ENCODE peak calls at places on chromosomes 4 and X, in ten cellular contexts. G is ovary; U is CD8-positive, alpha-beta memory T cell; I is endothelial cell of umbilical vein; W is astrocyte; S is psoas muscle; Z is stomach; F is GM23248; H is ascending aorta; M is brain microvascular endothelial cell. O is an unnamed sample. For H3K36me3, the result is how much of the 10 kb centered on the place peaks cover.

GRCh38 chrX:45710081-45710801 is 509.6 kb upstream of the DIPK2B start:
- DNase-seq in M (peak), U (no peak), Z (no peak), W (peak), H (no peak), S (no peak), G (no peak), F (peak), I (peak), O (no peak)

GRCh38 chr4:153509724-153510123 is 43.6 kb downstream of the TMEM131L start:
- DNase-seq in S (no peak), H (no peak), Z (no peak), U (no peak), G (no peak), W (no peak), F (no peak), M (no peak), I (no peak), O (peak)

GRCh38 chrX:20378291-20378920 is 111.7 kb upstream of the RPS6KA3 start:
- DNase-seq in Z (no peak), H (no peak), W (peak), I (no peak), M (peak), U (no peak), S (no peak), F (peak), G (no peak), O (peak)

GRCh38 chr4:124433500-124433899 is 279.0 kb downstream of the ANKRD50 start:
- DNase-seq in W (peak), M (peak), I (peak), G (no peak), U (no peak), Z (no peak), H (no peak), S (no peak), F (peak), O (no peak)

GRCh38 chr4:81723927-81724587 is 252.3 kb upstream of the RASGEF1B start:
- DNase-seq in W (no peak), G (peak), M (peak), S (no peak), Z (peak), F (no peak), H (no peak), I (no peak), U (peak), O (peak)

GRCh38 chr4:118265312-118266144 is 87.3 kb downstream of the PRSS12 start:
- DNase-seq in W (no peak), Z (peak), F (peak), M (no peak), G (no peak), H (no peak), I (no peak), S (no peak), U (peak), O (peak)

GRCh38 chr4:109298279-109299010 is 4.0 kb downstream of the COL25A1 start:
- DNase-seq in H (no peak), U (no peak), S (no peak), G (no peak), W (no peak), F (peak), Z (no peak), M (peak), I (peak), O (peak)

GRCh38 chr4:88291003-88291402 is 6.6 kb upstream of the PPM1K start:
- DNase-seq in I (no peak), U (no peak), Z (no peak), M (peak), G (peak), F (peak), W (peak), H (no peak), S (no peak), O (no peak)

GRCh38 chr4:123106741-123107140 is 184.3 kb upstream of the NUDT6 start:
- DNase-seq in U (no peak), Z (no peak), F (no peak), I (no peak), H (no peak), W (no peak), M (no peak), S (peak), G (no peak), O (no peak)

DNA sequence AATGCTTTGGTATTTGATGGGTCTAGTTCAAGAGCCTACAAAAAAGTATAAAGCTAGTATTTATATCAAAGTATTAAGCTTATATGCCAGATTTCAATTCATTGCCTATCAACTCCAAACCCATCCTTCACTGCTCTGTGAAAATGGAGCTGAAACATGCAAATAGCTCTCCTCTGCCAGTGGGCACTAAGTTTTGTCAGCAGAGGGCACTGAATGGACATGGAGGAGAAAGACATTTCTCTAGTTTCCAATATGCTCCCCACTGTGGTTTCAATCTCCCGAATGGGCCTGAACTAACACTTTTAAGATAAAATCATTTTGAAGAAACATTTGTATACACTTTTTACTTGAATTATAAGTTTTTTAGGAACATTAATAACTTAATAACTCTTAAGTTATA is 12.4 kb downstream of the PPID start:
- DNase-seq in F (peak), Z (no peak), S (no peak), G (no peak), H (no peak), U (no peak), W (peak), I (peak), M (no peak), O (no peak)
- H3K36me3 ChIP-seq in F (half or more), Z (half or more), S (under half), G (under half), H (half or more), U (under half), W (under half), I (under half), M (under half), O (under half)

GRCh38 chr4:103303011-103303410 is 104.9 kb upstream of the CENPE start:
- DNase-seq in M (no peak), W (no peak), H (no peak), F (no peak), Z (no peak), U (no peak), G (no peak), I (no peak), S (no peak), O (no peak)

GRCh38 chr4:103305355-103305754 is 107.2 kb upstream of the CENPE start:
- DNase-seq in G (no peak), W (no peak), F (no peak), I (no peak), S (no peak), Z (no peak), H (no peak), M (no peak), U (no peak), O (no peak)

GRCh38 chr4:103307479-103308042 is 109.4 kb upstream of the CENPE start:
- DNase-seq in F (no peak), Z (no peak), U (no peak), I (no peak), G (no peak), W (no peak), H (no peak), M (no peak), S (no peak), O (no peak)

GRCh38 chr4:103306870-103307345 is 108.8 kb upstream of the CENPE start:
- DNase-seq in Z (peak), I (no peak), M (no peak), W (no peak), S (no peak), H (no peak), U (no peak), F (peak), G (no peak), O (peak)
- H3K27ac ChIP-seq in Z (no peak), I (no peak), M (no peak), W (no peak), S (no peak), H (no peak), U (no peak), F (no peak), G (no peak), O (no peak)

DNA sequence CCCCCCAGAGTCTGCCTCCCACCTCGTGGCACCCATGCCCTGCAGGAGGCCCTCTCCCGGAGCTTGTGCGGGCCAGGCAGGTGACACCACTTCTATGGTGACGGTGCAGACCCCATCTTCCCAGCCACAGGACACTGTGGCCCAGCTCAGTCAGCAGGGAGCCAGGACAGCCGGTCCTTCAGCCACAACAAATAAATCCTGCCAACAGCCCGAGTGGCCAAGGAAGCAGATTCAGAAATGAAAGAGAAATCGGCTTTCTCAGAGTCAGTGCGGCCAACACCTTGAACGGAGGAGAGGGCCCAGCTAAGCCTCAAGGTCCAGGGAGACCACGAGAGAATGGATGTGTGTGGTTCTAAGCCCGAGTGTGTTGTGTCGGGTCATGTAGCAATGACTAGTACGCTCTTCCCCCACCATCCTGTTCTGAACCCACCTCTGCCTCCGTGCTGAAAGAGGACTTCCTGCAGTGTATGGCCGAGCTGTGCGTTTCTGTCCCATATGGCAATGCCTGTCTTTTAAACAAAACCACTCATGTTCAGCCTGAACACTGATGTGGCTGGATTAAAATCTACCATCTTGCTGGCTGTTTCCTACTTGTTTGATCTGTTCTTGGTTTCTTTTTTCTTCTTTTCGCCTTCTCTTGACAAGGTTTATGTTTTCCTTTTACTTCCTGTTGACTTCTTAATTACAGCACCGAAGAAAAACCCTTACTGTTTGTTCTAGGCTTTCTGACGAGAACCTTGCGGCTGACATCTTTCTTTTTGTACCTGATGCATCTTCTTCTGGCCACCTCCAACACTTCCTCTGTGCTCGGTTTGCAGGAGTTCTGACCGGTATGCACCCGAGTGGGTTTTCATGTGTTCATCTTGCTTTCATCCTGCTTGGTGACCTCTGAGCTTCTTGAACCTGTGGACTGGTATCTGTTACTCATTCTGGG is 53.1 kb downstream of the GAK start:
- DNase-seq in S (no peak), I (no peak), F (no peak), H (no peak), G (no peak), M (no peak), Z (no peak), W (no peak), U (peak), O (peak)
- H3K4me3 ChIP-seq in S (no peak), I (no peak), F (no peak), H (no peak), G (no peak), M (no peak), Z (no peak), W (no peak), U (peak), O (no peak)

GRCh38 chrX:152647978-152648377 is 10.3 kb downstream of the GABRQ start:
- DNase-seq in W (no peak), H (no peak), I (no peak), G (no peak), M (no peak), Z (no peak), S (no peak), U (no peak), F (no peak), O (no peak)

GRCh38 chrX:152656890-152657289 is 19.2 kb downstream of the GABRQ start:
- DNase-seq in W (no peak), U (no peak), G (no peak), F (no peak), M (no peak), H (no peak), I (no peak), S (no peak), Z (no peak), O (no peak)

GRCh38 chrX:152656087-152656486 is 18.4 kb downstream of the GABRQ start:
- DNase-seq in I (no peak), S (no peak), G (no peak), H (no peak), U (no peak), M (no peak), Z (no peak), F (no peak), W (no peak), O (no peak)

GRCh38 chrX:152652060-152652459 is 14.4 kb downstream of the GABRQ start:
- DNase-seq in G (no peak), F (no peak), Z (no peak), S (no peak), H (no peak), M (no peak), U (no peak), I (no peak), W (no peak), O (no peak)

GRCh38 chrX:152652467-152652866 is 14.8 kb downstream of the GABRQ start:
- DNase-seq in M (no peak), I (no peak), S (no peak), Z (no peak), H (no peak), F (no peak), U (no peak), W (no peak), G (no peak), O (no peak)
- H3K36me3 ChIP-seq in M (under half), I (under half), S (under half), Z (under half), H (under half), F (under half), U (under half), W (under half), G (under half), O (under half)

GRCh38 chr4:82784615-82785247 is 13.9 kb downstream of the SCD5 start:
- DNase-seq in I (peak), W (peak), U (no peak), G (no peak), F (peak), S (no peak), H (no peak), Z (no peak), M (peak), O (no peak)
- H3K27ac ChIP-seq in I (peak), W (peak), U (no peak), G (no peak), F (peak), S (no peak), H (no peak), Z (no peak), M (peak), O (peak)

GRCh38 chr4:17781831-17782287 is 438 bp upstream of the FAM184B start:
- DNase-seq in S (no peak), Z (no peak), H (no peak), U (no peak), M (no peak), W (no peak), G (no peak), I (no peak), F (peak), O (no peak)
- H3K4me3 ChIP-seq in S (peak), Z (peak), H (peak), U (no peak), M (peak), W (peak), G (no peak), I (peak), F (peak), O (no peak)

GRCh38 chrX:153562546-153562945 is 36.4 kb downstream of the CCNQ start:
- DNase-seq in F (no peak), U (no peak), W (no peak), M (no peak), I (no peak), H (no peak), G (no peak), S (no peak), Z (no peak), O (no peak)

GRCh38 chrX:153560466-153560865 is 38.5 kb downstream of the CCNQ start:
- DNase-seq in H (no peak), F (no peak), G (no peak), Z (no peak), I (no peak), M (no peak), W (no peak), S (no peak), U (no peak), O (no peak)

GRCh38 chrX:153564047-153564606 is 34.8 kb downstream of the CCNQ start:
- DNase-seq in W (no peak), F (no peak), I (no peak), U (no peak), G (no peak), M (no peak), H (no peak), S (peak), Z (no peak), O (no peak)

GRCh38 chrX:153560000-153560399 is 38.9 kb downstream of the CCNQ start:
- DNase-seq in I (no peak), S (no peak), W (no peak), Z (no peak), U (no peak), H (no peak), M (no peak), F (peak), G (no peak), O (no peak)

GRCh38 chrX:153561337-153561736 is 37.6 kb downstream of the CCNQ start:
- DNase-seq in U (no peak), Z (no peak), F (no peak), H (no peak), I (no peak), G (no peak), W (no peak), M (no peak), S (no peak), O (no peak)
- H3K36me3 ChIP-seq in U (under half), Z (under half), F (under half), H (under half), I (under half), G (under half), W (under half), M (under half), S (under half), O (under half)

GRCh38 chr4:107931775-107932321 is 499 bp downstream of the CYP2U1 start:
- DNase-seq in G (peak), Z (no peak), W (no peak), S (peak), H (no peak), F (no peak), U (no peak), M (no peak), I (no peak), O (peak)
- H3K27ac ChIP-seq in G (peak), Z (peak), W (no peak), S (peak), H (peak), F (peak), U (peak), M (no peak), I (peak), O (peak)